ENCODE peak calls at places on chromosomes 3 and 15, in six cellular contexts. L is NCI-H2029, V is NCI-H1694 treated with DMSO at 0.1 percent for 48 hours, A is iPS-NIHi11, Z is HFFc6, R is CMK. F is an unnamed sample.

GRCh38 chr3:118772036-118773030 is 262.3 kb downstream of the IGSF11 start:
- DNase-seq in L (no peak), V (peak; percentile 3), A (peak; percentile 32), Z (no peak), R (no peak), F (no peak)

GRCh38 chr3:39501059-39501458 is 33.6 kb downstream of the MOBP start:
- DNase-seq in L (no peak), V (no peak), A (no peak), Z (no peak), R (no peak), F (no peak)

GRCh38 chr3:107263269-107264021 is 113.8 kb upstream of the CCDC54 start:
- DNase-seq in L (no peak), V (no peak), A (no peak), Z (no peak), R (no peak), F (no peak)

GRCh38 chr15:63436872-63437375 is 55.3 kb upstream of the CA12 start:
- DNase-seq in L (peak; percentile 17), V (peak; percentile 57), A (peak; percentile 55), Z (peak; percentile 83), R (peak; percentile 71), F (peak; percentile 61)

GRCh38 chr15:52422001-52422400 is 106.7 kb downstream of the MYO5A start:
- DNase-seq in L (no peak), V (no peak), A (no peak), Z (peak; percentile 13), R (no peak), F (no peak)

GRCh38 chr15:64149424-64150235 is 1.9 kb upstream of the SNX22 start:
- DNase-seq in L (no peak), V (no peak), A (no peak), Z (peak; percentile 36), R (no peak), F (no peak)

GRCh38 chr3:123344175-123344908 is 104.5 kb downstream of the ADCY5 start:
- DNase-seq in L (no peak), V (no peak), A (no peak), Z (peak; percentile 12), R (no peak), F (no peak)

GRCh38 chr3:113514265-113514769 is 639 bp downstream of the SPICE1 start:
- DNase-seq in L (no peak), V (no peak), A (no peak), Z (no peak), R (no peak), F (no peak)

GRCh38 chr15:68764090-68764489 is 56.6 kb downstream of the ANP32A start:
- DNase-seq in L (no peak), V (no peak), A (no peak), Z (no peak), R (no peak), F (no peak)

GRCh38 chr15:46089438-46090044 is 454.7 kb downstream of the SQOR start:
- DNase-seq in L (no peak), V (no peak), A (no peak), Z (no peak), R (no peak), F (no peak)

GRCh38 chr3:14290631-14291385 is 111.6 kb upstream of the SLC6A6 start:
- DNase-seq in L (peak; percentile 15), V (no peak), A (no peak), Z (peak; percentile 8), R (no peak), F (no peak)

GRCh38 chr3:179410317-179410716 is 41.0 kb downstream of the GNB4 start:
- DNase-seq in L (no peak), V (no peak), A (no peak), Z (peak; percentile 60), R (no peak), F (no peak)

GRCh38 chr3:14359348-14359747 is 43.1 kb upstream of the SLC6A6 start:
- DNase-seq in L (no peak), V (no peak), A (no peak), Z (no peak), R (no peak), F (no peak)

GRCh38 chr15:33310481-33311311 is at the start of gene RYR3:
- DNase-seq in L (peak; percentile 12), V (no peak), A (peak; percentile 73), Z (no peak), R (no peak), F (no peak)

GRCh38 chr3:32948625-32949445 is 2.6 kb upstream of the CCR4 start:
- DNase-seq in L (peak; percentile 86), V (no peak), A (no peak), Z (no peak), R (no peak), F (no peak)

GRCh38 chr3:57689367-57690053 is 3.4 kb downstream of the DENND6A start:
- DNase-seq in L (no peak), V (no peak), A (peak; percentile 28), Z (no peak), R (no peak), F (no peak)

GRCh38 chr15:68205949-68206539 is 912 bp upstream of the CALML4 start:
- DNase-seq in L (no peak), V (no peak), A (peak; percentile 72), Z (no peak), R (peak; percentile 73), F (no peak)

GRCh38 chr3:123834631-123835030 is 49.5 kb downstream of the MYLK start:
- DNase-seq in L (no peak), V (no peak), A (no peak), Z (peak; percentile 94), R (no peak), F (no peak)

GRCh38 chr3:51686512-51687215 is 15.6 kb downstream of the TEX264 start:
- DNase-seq in L (no peak), V (no peak), A (no peak), Z (no peak), R (peak; percentile 94), F (no peak)

GRCh38 chr15:61115679-61116078 is 113.4 kb downstream of the RORA start:
- DNase-seq in L (no peak), V (no peak), A (no peak), Z (no peak), R (no peak), F (no peak)

GRCh38 chr15:70461992-70462391 is 301.4 kb downstream of the UACA start:
- DNase-seq in L (no peak), V (no peak), A (no peak), Z (no peak), R (no peak), F (no peak)

GRCh38 chr15:46442196-46442595 is 807.4 kb downstream of the SQOR start:
- DNase-seq in L (no peak), V (no peak), A (no peak), Z (peak; percentile 71), R (no peak), F (no peak)

GRCh38 chr3:117102441-117102840 is 392.9 kb downstream of the TUSC7 start:
- DNase-seq in L (no peak), V (no peak), A (no peak), Z (no peak), R (no peak), F (no peak)

GRCh38 chr15:57591237-57591821 is 375 bp upstream of the MYZAP start:
- DNase-seq in L (no peak), V (no peak), A (no peak), Z (no peak), R (no peak), F (no peak)

GRCh38 chr15:101013769-101014223 is 94.6 kb downstream of the LRRK1 start:
- DNase-seq in L (no peak), V (no peak), A (no peak), Z (no peak), R (no peak), F (no peak)

GRCh38 chr3:105915524-105915923 is 46.7 kb upstream of the CBLB start:
- DNase-seq in L (no peak), V (no peak), A (no peak), Z (no peak), R (no peak), F (no peak)

GRCh38 chr3:112353365-112353764 is 20.4 kb downstream of the CD200 start:
- DNase-seq in L (no peak), V (no peak), A (no peak), Z (no peak), R (no peak), F (no peak)

GRCh38 chr15:78449220-78449999 is 11.4 kb downstream of the IREB2 start:
- DNase-seq in L (no peak), V (peak; percentile 13), A (no peak), Z (no peak), R (no peak), F (no peak)

GRCh38 chr15:38668433-38669159 is 104.0 kb upstream of the RASGRP1 start:
- DNase-seq in L (no peak), V (no peak), A (no peak), Z (no peak), R (no peak), F (peak; percentile 30)

GRCh38 chr3:52468336-52468735 is 12.9 kb downstream of the NISCH start:
- DNase-seq in L (no peak), V (no peak), A (no peak), Z (no peak), R (no peak), F (no peak)

GRCh38 chr3:45659661-45660566 is 29.3 kb upstream of the SACM1L start:
- DNase-seq in L (peak; percentile 77), V (peak; percentile 5), A (peak; percentile 80), Z (peak; percentile 74), R (no peak), F (peak; percentile 72)